ENCODE peak calls at places on chromosomes 4 and X, in five cellular contexts. One of them, this sample, is unnamed.

GRCh38 chr4:182141046-182141445 is 102.2 kb upstream of the TENM3 start:
- DNase-seq in foreskin melanocyte: no peak
- DNase-seq in AG08395: no peak
- DNase-seq in NCI-H1694 treated with DMSO at 0.1 percent for 48 hours: no peak
- DNase-seq in memory B cell: no peak
- DNase-seq in this sample: no peak

GRCh38 chr4:152991361-152991760 is 55.2 kb downstream of the FHDC1 start:
- DNase-seq in NCI-H1694 treated with DMSO at 0.1 percent for 48 hours: no peak
- DNase-seq in foreskin melanocyte: no peak
- DNase-seq in AG08395: no peak
- DNase-seq in memory B cell: no peak
- DNase-seq in this sample: no peak

GRCh38 chr4:23060776-23061175 is 368.0 kb downstream of the GBA3 start:
- DNase-seq in NCI-H1694 treated with DMSO at 0.1 percent for 48 hours: no peak
- DNase-seq in memory B cell: no peak
- DNase-seq in foreskin melanocyte: no peak
- DNase-seq in AG08395: peak; percentile 33
- DNase-seq in this sample: no peak

GRCh38 chr4:165129924-165130323 is 17.3 kb upstream of the TMEM192 start:
- DNase-seq in AG08395: no peak
- DNase-seq in foreskin melanocyte: no peak
- DNase-seq in NCI-H1694 treated with DMSO at 0.1 percent for 48 hours: no peak
- DNase-seq in memory B cell: no peak
- DNase-seq in this sample: no peak

GRCh38 chrX:35919536-35920309 is at the start of gene CFAP47:
- DNase-seq in foreskin melanocyte: no peak
- DNase-seq in memory B cell: no peak
- DNase-seq in AG08395: no peak
- DNase-seq in NCI-H1694 treated with DMSO at 0.1 percent for 48 hours: no peak
- DNase-seq in this sample: peak; percentile 71

GRCh38 chr4:179307297-179308136 is 1865.3 kb upstream of the AGA start:
- DNase-seq in foreskin melanocyte: peak; percentile 11
- DNase-seq in AG08395: peak; percentile 10
- DNase-seq in NCI-H1694 treated with DMSO at 0.1 percent for 48 hours: no peak
- DNase-seq in memory B cell: no peak
- DNase-seq in this sample: peak; percentile 61

GRCh38 chr4:6749340-6750171 is 33.0 kb upstream of the KIAA0232 start:
- DNase-seq in NCI-H1694 treated with DMSO at 0.1 percent for 48 hours: no peak
- DNase-seq in foreskin melanocyte: no peak
- DNase-seq in AG08395: peak; percentile 73
- DNase-seq in memory B cell: no peak
- DNase-seq in this sample: no peak

GRCh38 chrX:67585401-67585800 is 41.6 kb downstream of the AR start:
- DNase-seq in NCI-H1694 treated with DMSO at 0.1 percent for 48 hours: no peak
- DNase-seq in foreskin melanocyte: no peak
- DNase-seq in AG08395: no peak
- DNase-seq in memory B cell: no peak
- DNase-seq in this sample: no peak

GRCh38 chr4:26083987-26084386 is 170.0 kb downstream of the SMIM20 start:
- DNase-seq in AG08395: peak; percentile 85
- DNase-seq in NCI-H1694 treated with DMSO at 0.1 percent for 48 hours: no peak
- DNase-seq in memory B cell: no peak
- DNase-seq in foreskin melanocyte: no peak
- DNase-seq in this sample: no peak

GRCh38 chr4:72564184-72564583 is 4.8 kb downstream of the ADAMTS3 start:
- DNase-seq in NCI-H1694 treated with DMSO at 0.1 percent for 48 hours: no peak
- DNase-seq in memory B cell: no peak
- DNase-seq in AG08395: peak; percentile 48
- DNase-seq in foreskin melanocyte: no peak
- DNase-seq in this sample: no peak

GRCh38 chr4:140497776-140498636 is at the start of gene MGAT4D:
- DNase-seq in NCI-H1694 treated with DMSO at 0.1 percent for 48 hours: no peak
- DNase-seq in memory B cell: no peak
- DNase-seq in foreskin melanocyte: no peak
- DNase-seq in AG08395: no peak
- DNase-seq in this sample: peak; percentile 5

GRCh38 chr4:21656832-21657231 is 291.7 kb downstream of the KCNIP4 start:
- DNase-seq in AG08395: no peak
- DNase-seq in foreskin melanocyte: peak; percentile 71
- DNase-seq in memory B cell: no peak
- DNase-seq in NCI-H1694 treated with DMSO at 0.1 percent for 48 hours: no peak
- DNase-seq in this sample: no peak

GRCh38 chr4:118352843-118353373 is at the start of gene PRSS12:
- DNase-seq in AG08395: peak; percentile 81
- DNase-seq in foreskin melanocyte: peak; percentile 58
- DNase-seq in memory B cell: peak; percentile 57
- DNase-seq in NCI-H1694 treated with DMSO at 0.1 percent for 48 hours: peak; percentile 16
- DNase-seq in this sample: peak; percentile 95

GRCh38 chr4:119025440-119025839 is 110.2 kb upstream of the MYOZ2 start:
- DNase-seq in foreskin melanocyte: no peak
- DNase-seq in NCI-H1694 treated with DMSO at 0.1 percent for 48 hours: no peak
- DNase-seq in AG08395: peak; percentile 28
- DNase-seq in memory B cell: no peak
- DNase-seq in this sample: no peak

GRCh38 chr4:152036626-152037025 is 275.8 kb upstream of the GATB start:
- DNase-seq in NCI-H1694 treated with DMSO at 0.1 percent for 48 hours: no peak
- DNase-seq in memory B cell: no peak
- DNase-seq in AG08395: peak; percentile 55
- DNase-seq in foreskin melanocyte: no peak
- DNase-seq in this sample: no peak

GRCh38 chr4:99825272-99825671 is 8.6 kb downstream of the DAPP1 start:
- DNase-seq in NCI-H1694 treated with DMSO at 0.1 percent for 48 hours: no peak
- DNase-seq in memory B cell: no peak
- DNase-seq in foreskin melanocyte: no peak
- DNase-seq in AG08395: no peak
- DNase-seq in this sample: no peak

GRCh38 chrX:8191022-8191421 is 20.0 kb upstream of the VCX2 start:
- DNase-seq in memory B cell: no peak
- DNase-seq in AG08395: no peak
- DNase-seq in foreskin melanocyte: no peak
- DNase-seq in NCI-H1694 treated with DMSO at 0.1 percent for 48 hours: no peak
- DNase-seq in this sample: no peak

GRCh38 chr4:100069207-100069606 is 119.1 kb upstream of the H2AZ1 start:
- DNase-seq in AG08395: no peak
- DNase-seq in NCI-H1694 treated with DMSO at 0.1 percent for 48 hours: no peak
- DNase-seq in memory B cell: no peak
- DNase-seq in foreskin melanocyte: no peak
- DNase-seq in this sample: no peak

GRCh38 chr4:2968381-2968780 is 5.0 kb downstream of the GRK4 start:
- DNase-seq in AG08395: no peak
- DNase-seq in memory B cell: no peak
- DNase-seq in NCI-H1694 treated with DMSO at 0.1 percent for 48 hours: no peak
- DNase-seq in foreskin melanocyte: no peak
- DNase-seq in this sample: no peak

GRCh38 chrX:130028196-130028595 is 45.8 kb downstream of the BCORL1 start:
- DNase-seq in NCI-H1694 treated with DMSO at 0.1 percent for 48 hours: no peak
- DNase-seq in foreskin melanocyte: peak; percentile 4
- DNase-seq in AG08395: peak; percentile 47
- DNase-seq in memory B cell: peak; percentile 45
- DNase-seq in this sample: peak; percentile 35

GRCh38 chrX:65920620-65921019 is 119.3 kb downstream of the VSIG4 start:
- DNase-seq in AG08395: no peak
- DNase-seq in memory B cell: no peak
- DNase-seq in foreskin melanocyte: no peak
- DNase-seq in NCI-H1694 treated with DMSO at 0.1 percent for 48 hours: no peak
- DNase-seq in this sample: no peak

GRCh38 chrX:119853449-119853848 is 686 bp upstream of the UPF3B start:
- DNase-seq in AG08395: no peak
- DNase-seq in NCI-H1694 treated with DMSO at 0.1 percent for 48 hours: no peak
- DNase-seq in memory B cell: no peak
- DNase-seq in foreskin melanocyte: no peak
- DNase-seq in this sample: no peak

GRCh38 chrX:81378550-81378949 is 176.6 kb downstream of the SH3BGRL start:
- DNase-seq in NCI-H1694 treated with DMSO at 0.1 percent for 48 hours: no peak
- DNase-seq in foreskin melanocyte: no peak
- DNase-seq in memory B cell: no peak
- DNase-seq in AG08395: no peak
- DNase-seq in this sample: no peak

GRCh38 chr4:33411182-33411581 is 2691.0 kb downstream of the PCDH7 start:
- DNase-seq in AG08395: no peak
- DNase-seq in memory B cell: no peak
- DNase-seq in foreskin melanocyte: no peak
- DNase-seq in NCI-H1694 treated with DMSO at 0.1 percent for 48 hours: no peak
- DNase-seq in this sample: no peak

GRCh38 chr4:121272526-121272925 is 108.3 kb downstream of the QRFPR start:
- DNase-seq in foreskin melanocyte: no peak
- DNase-seq in AG08395: no peak
- DNase-seq in NCI-H1694 treated with DMSO at 0.1 percent for 48 hours: no peak
- DNase-seq in memory B cell: no peak
- DNase-seq in this sample: no peak

GRCh38 chr4:152014280-152014679 is 253.5 kb upstream of the GATB start:
- DNase-seq in NCI-H1694 treated with DMSO at 0.1 percent for 48 hours: no peak
- DNase-seq in memory B cell: no peak
- DNase-seq in AG08395: no peak
- DNase-seq in foreskin melanocyte: no peak
- DNase-seq in this sample: no peak

GRCh38 chr4:5785806-5786680 is 75.0 kb downstream of the EVC start:
- DNase-seq in NCI-H1694 treated with DMSO at 0.1 percent for 48 hours: no peak
- DNase-seq in AG08395: peak; percentile 38
- DNase-seq in foreskin melanocyte: no peak
- DNase-seq in memory B cell: no peak
- DNase-seq in this sample: no peak

GRCh38 chr4:156634612-156635011 is 337.0 kb downstream of the PDGFC start:
- DNase-seq in foreskin melanocyte: no peak
- DNase-seq in AG08395: no peak
- DNase-seq in memory B cell: no peak
- DNase-seq in NCI-H1694 treated with DMSO at 0.1 percent for 48 hours: no peak
- DNase-seq in this sample: no peak

GRCh38 chrX:1031521-1032430 is 180.7 kb downstream of the CRLF2 start:
- DNase-seq in foreskin melanocyte: no peak
- DNase-seq in AG08395: no peak
- DNase-seq in NCI-H1694 treated with DMSO at 0.1 percent for 48 hours: no peak
- DNase-seq in memory B cell: no peak
- DNase-seq in this sample: no peak

GRCh38 chrX:153981771-153982533 is 9.4 kb downstream of the TMEM187 start:
- DNase-seq in memory B cell: no peak
- DNase-seq in foreskin melanocyte: peak; percentile 80
- DNase-seq in AG08395: no peak
- DNase-seq in NCI-H1694 treated with DMSO at 0.1 percent for 48 hours: no peak
- DNase-seq in this sample: no peak

GRCh38 chr4:174871407-174871806 is 42.4 kb upstream of the GLRA3 start:
- DNase-seq in memory B cell: no peak
- DNase-seq in foreskin melanocyte: no peak
- DNase-seq in AG08395: no peak
- DNase-seq in NCI-H1694 treated with DMSO at 0.1 percent for 48 hours: no peak
- DNase-seq in this sample: no peak

GRCh38 chr4:96134806-96135205 is 294.9 kb downstream of the PDHA2 start:
- DNase-seq in AG08395: no peak
- DNase-seq in memory B cell: no peak
- DNase-seq in NCI-H1694 treated with DMSO at 0.1 percent for 48 hours: no peak
- DNase-seq in foreskin melanocyte: no peak
- DNase-seq in this sample: no peak

GRCh38 chr4:14434916-14435315 is 567.4 kb upstream of the CPEB2 start:
- DNase-seq in memory B cell: no peak
- DNase-seq in NCI-H1694 treated with DMSO at 0.1 percent for 48 hours: no peak
- DNase-seq in foreskin melanocyte: peak; percentile 28
- DNase-seq in AG08395: no peak
- DNase-seq in this sample: no peak

GRCh38 chr4:100149190-100149589 is 41.1 kb downstream of the DDIT4L start:
- DNase-seq in memory B cell: no peak
- DNase-seq in NCI-H1694 treated with DMSO at 0.1 percent for 48 hours: no peak
- DNase-seq in foreskin melanocyte: no peak
- DNase-seq in AG08395: no peak
- DNase-seq in this sample: no peak

GRCh38 chrX:133434197-133434820 is 19.0 kb upstream of the GPC4 start:
- DNase-seq in NCI-H1694 treated with DMSO at 0.1 percent for 48 hours: no peak
- DNase-seq in foreskin melanocyte: no peak
- DNase-seq in AG08395: no peak
- DNase-seq in memory B cell: no peak
- DNase-seq in this sample: no peak

GRCh38 chrX:106692425-106693075 is 34.0 kb upstream of the RNF128 start:
- DNase-seq in NCI-H1694 treated with DMSO at 0.1 percent for 48 hours: no peak
- DNase-seq in foreskin melanocyte: no peak
- DNase-seq in memory B cell: no peak
- DNase-seq in AG08395: no peak
- DNase-seq in this sample: no peak

GRCh38 chrX:45527834-45528233 is 327.2 kb upstream of the DIPK2B start:
- DNase-seq in foreskin melanocyte: no peak
- DNase-seq in AG08395: no peak
- DNase-seq in NCI-H1694 treated with DMSO at 0.1 percent for 48 hours: no peak
- DNase-seq in memory B cell: no peak
- DNase-seq in this sample: no peak

This sample was measured in BE2C.